ENCODE peak calls at places on chromosomes 11 and 22, in four cellular contexts. P, C, G and U are unnamed samples.

GRCh38 chr11:95566151-95566670 is 223.4 kb downstream of the FAM76B start:
- DNase-seq in P (peak), C (no peak), G (no peak), U (no peak)

GRCh38 chr11:121716060-121716459 is 263.3 kb upstream of the SORL1-AS1 start:
- DNase-seq in P (peak), C (peak), G (no peak), U (no peak)

GRCh38 chr11:101010899-101011298 is 118.7 kb downstream of the PGR start:
- DNase-seq in P (no peak), C (no peak), G (no peak), U (no peak)

GRCh38 chr11:113384551-113384950 is 3.0 kb upstream of the ANKK1 start:
- DNase-seq in P (peak), C (peak), G (no peak), U (no peak)

GRCh38 chr11:19711911-19712280 is 741 bp upstream of the NAV2 start:
- DNase-seq in P (no peak), C (no peak), G (no peak), U (no peak)

GRCh38 chr11:9351956-9352355 is 32.5 kb upstream of the IPO7 start:
- DNase-seq in P (no peak), C (no peak), G (no peak), U (no peak)

GRCh38 chr11:92707173-92707619 is 262.3 kb upstream of the MTNR1B start:
- DNase-seq in P (no peak), C (no peak), G (no peak), U (no peak)

GRCh38 chr22:31615481-31615840 is 46.6 kb downstream of the PISD start:
- DNase-seq in P (no peak), C (no peak), G (no peak), U (no peak)

GRCh38 chr11:126474220-126474619 is 118.7 kb downstream of the ST3GAL4 start:
- DNase-seq in P (no peak), C (no peak), G (no peak), U (no peak)

GRCh38 chr11:65113361-65113756 is 1.7 kb downstream of the TM7SF2 start:
- DNase-seq in P (peak), C (no peak), G (peak), U (no peak)

GRCh38 chr11:41456288-41456687 is 3.2 kb downstream of the LRRC4C start:
- DNase-seq in P (no peak), C (no peak), G (no peak), U (no peak)

DNA sequence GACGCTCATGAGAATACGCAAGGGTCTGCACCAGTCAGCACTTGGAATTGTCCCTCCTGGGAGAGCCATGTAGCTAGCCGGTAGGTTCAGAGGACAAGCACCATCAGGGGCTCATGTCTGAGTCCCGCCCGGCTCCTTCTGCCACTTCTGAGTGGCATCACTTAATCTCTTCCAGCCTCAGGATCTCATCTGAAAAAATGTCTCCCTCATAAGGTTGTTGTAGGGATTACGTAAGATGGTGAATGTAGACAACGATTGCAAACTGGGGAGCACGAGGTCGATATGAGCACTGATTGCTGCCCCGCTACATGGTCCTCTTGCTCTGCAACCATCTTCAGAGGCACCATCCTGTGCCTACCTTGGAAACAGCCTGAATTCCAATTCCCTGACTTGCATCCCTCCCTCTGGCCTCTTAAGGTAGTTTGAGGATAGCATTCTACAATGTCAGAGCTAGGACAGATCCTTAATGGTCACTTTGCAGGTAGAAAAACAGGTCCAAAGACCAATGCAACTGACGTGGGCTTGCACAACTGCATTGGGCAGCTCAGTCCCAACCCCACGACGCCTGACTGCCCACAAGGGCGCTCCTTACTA is 115.8 kb upstream of the TMEM45B start:
- DNase-seq in P (no peak), C (no peak), G (no peak), U (no peak)
- TF ChIP-seq CTCF in P (no peak), C (no peak), G (no peak), U (no peak)

GRCh38 chr11:61279934-61280656 is 15.0 kb downstream of the VWCE start:
- DNase-seq in P (no peak), C (no peak), G (no peak), U (no peak)
- TF ChIP-seq CTCF in P (no peak), C (no peak), G (no peak), U (no peak)

GRCh38 chr22:19727310-19728150 is 4.2 kb downstream of the GP1BB start:
- DNase-seq in P (no peak), C (no peak), G (no peak), U (no peak)
- TF ChIP-seq CTCF in P (no peak), C (no peak), G (no peak), U (no peak)

DNA sequence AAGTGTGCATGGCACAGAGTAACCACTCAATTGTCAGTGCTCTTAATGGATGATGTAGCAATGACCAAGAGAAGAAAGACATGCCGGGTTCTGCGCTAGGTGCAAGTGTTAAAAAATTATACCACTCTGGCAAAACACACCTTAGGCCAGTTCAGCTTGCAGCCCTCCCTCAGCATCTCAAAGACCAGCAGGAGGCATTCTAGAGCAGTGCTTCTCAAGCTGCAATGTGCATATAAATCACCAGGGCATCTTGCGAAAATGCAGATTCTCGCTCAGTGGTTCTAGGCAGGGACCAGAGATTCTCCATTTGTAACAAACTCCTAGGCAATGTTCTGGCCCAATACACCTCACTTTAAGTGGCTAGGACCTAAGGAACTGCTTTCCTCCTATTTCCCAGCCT is 337.3 kb upstream of the API5 start:
- DNase-seq in P (no peak), C (no peak), G (no peak), U (no peak)
- TF ChIP-seq CTCF in P (no peak), C (no peak), G (no peak), U (no peak)

GRCh38 chr11:128689586-128689945 is 4.3 kb upstream of the FLI1 start:
- DNase-seq in P (no peak), C (no peak), G (no peak), U (no peak)

GRCh38 chr11:128689946-128690745 is 3.7 kb upstream of the FLI1 start:
- DNase-seq in P (no peak), C (no peak), G (peak), U (no peak)

GRCh38 chr11:128692750-128693578 is 908 bp upstream of the FLI1 start:
- DNase-seq in P (peak), C (no peak), G (peak), U (no peak)

GRCh38 chr11:128690746-128691091 is 3.2 kb upstream of the FLI1 start:
- DNase-seq in P (no peak), C (no peak), G (no peak), U (no peak)

GRCh38 chr11:128691802-128692749 is 1.8 kb upstream of the FLI1 start:
- DNase-seq in P (no peak), C (no peak), G (peak), U (no peak)
- TF ChIP-seq CTCF in P (peak), C (peak), G (peak), U (no peak)

GRCh38 chr22:40654522-40655167 is 18.1 kb upstream of the MRTFA start:
- DNase-seq in P (peak), C (no peak), G (peak), U (no peak)
- TF ChIP-seq CTCF in P (peak), C (peak), G (no peak), U (no peak)

GRCh38 chr22:20751185-20751851 is 22.6 kb upstream of the SERPIND1 start:
- DNase-seq in P (no peak), C (no peak), G (no peak), U (no peak)
- TF ChIP-seq CTCF in P (peak), C (peak), G (no peak), U (no peak)

GRCh38 chr11:45485070-45485716 is 180.2 kb downstream of the CHST1 start:
- DNase-seq in P (no peak), C (no peak), G (no peak), U (no peak)
- TF ChIP-seq CTCF in P (no peak), C (no peak), G (peak), U (no peak)